ENCODE peak calls at places on chromosomes 4 and X, in ten cellular contexts. C, I, V, S, O, X, T, B, G and J are unnamed samples. For H3K4me1, the result is how much of the 10 kb centered on the place peaks cover.

GRCh38 chrX:69991685-69992084 is 58.1 kb downstream of the AWAT2 start:
- DNase-seq in O (peak), B (no peak), T (no peak), X (peak), S (no peak), V (no peak), I (no peak), G (no peak), C (no peak), J (no peak)

GRCh38 chr4:61276034-61276433 is 75.9 kb downstream of the ADGRL3 start:
- DNase-seq in X (no peak), G (no peak), I (no peak), T (no peak), B (no peak), S (no peak), O (no peak), C (no peak), V (no peak), J (no peak)

GRCh38 chrX:119763175-119763574 is 4.8 kb downstream of the SOWAHD start:
- DNase-seq in C (no peak), G (no peak), O (no peak), S (no peak), B (no peak), V (no peak), T (peak), X (no peak), I (no peak), J (no peak)

GRCh38 chrX:49853661-49854060 is 24.6 kb downstream of the PAGE4 start:
- DNase-seq in X (no peak), V (no peak), S (no peak), T (no peak), I (no peak), G (no peak), C (no peak), O (no peak), B (no peak), J (no peak)

GRCh38 chr4:169620846-169621228 is 459 bp downstream of the CLCN3 start:
- DNase-seq in O (peak), I (no peak), S (no peak), C (no peak), X (no peak), V (no peak), B (peak), T (no peak), G (no peak), J (no peak)

GRCh38 chr4:154491731-154492249 is at the start of gene DCHS2:
- DNase-seq in G (peak), C (peak), X (peak), V (no peak), T (no peak), B (no peak), O (no peak), S (no peak), I (peak), J (no peak)

GRCh38 chr4:86730310-86730709 is 118.9 kb downstream of the SLC10A6 start:
- DNase-seq in X (peak), B (no peak), O (no peak), G (no peak), S (no peak), C (no peak), T (no peak), V (no peak), I (no peak), J (no peak)

GRCh38 chr4:1294891-1295290 is 5.2 kb downstream of the MAEA start:
- DNase-seq in I (no peak), C (no peak), T (no peak), G (peak), O (no peak), X (no peak), B (no peak), S (no peak), V (no peak), J (no peak)

GRCh38 chrX:19855700-19856381 is 31.6 kb downstream of the SH3KBP1 start:
- DNase-seq in O (no peak), T (no peak), I (no peak), G (no peak), X (no peak), V (no peak), C (no peak), B (no peak), S (no peak), J (no peak)

GRCh38 chrX:107775734-107776511 is at the start of gene TSC22D3:
- DNase-seq in C (peak), I (peak), V (peak), G (peak), T (peak), X (peak), O (peak), B (peak), S (peak), J (peak)

GRCh38 chr4:113452152-113452551 is 309.4 kb downstream of the CAMK2D start:
- DNase-seq in V (no peak), X (no peak), T (no peak), I (no peak), B (no peak), O (no peak), G (no peak), S (no peak), C (no peak), J (no peak)

GRCh38 chr4:113452868-113453620 is 308.5 kb downstream of the CAMK2D start:
- DNase-seq in T (peak), G (no peak), O (no peak), V (no peak), X (no peak), C (no peak), S (no peak), I (no peak), B (peak), J (no peak)

GRCh38 chr4:113449407-113449974 is 312.0 kb downstream of the CAMK2D start:
- DNase-seq in V (no peak), T (peak), S (no peak), C (no peak), B (no peak), O (no peak), X (no peak), I (no peak), G (no peak), J (no peak)

GRCh38 chr4:113447695-113448265 is 313.8 kb downstream of the CAMK2D start:
- DNase-seq in T (peak), S (no peak), G (no peak), I (no peak), X (peak), B (no peak), C (no peak), V (no peak), O (peak), J (no peak)

DNA sequence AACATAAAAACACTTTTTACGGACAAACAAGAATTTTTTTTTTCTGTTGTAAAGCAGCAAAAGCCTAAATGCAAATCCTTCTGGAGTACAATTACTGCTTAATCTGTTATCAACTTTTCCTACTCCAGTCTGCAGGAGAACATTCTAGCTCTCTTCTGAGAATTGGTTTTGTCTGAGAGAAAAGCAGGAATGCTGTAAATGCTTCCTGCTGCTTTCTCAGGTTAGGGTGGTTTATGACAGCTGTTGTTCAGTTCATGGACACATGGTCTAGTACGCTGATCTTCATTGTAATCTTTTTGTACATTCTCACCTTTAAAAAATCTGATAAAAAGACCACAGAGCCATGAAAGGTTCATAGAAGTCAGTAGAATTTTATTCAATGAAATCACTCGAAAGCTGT is 310.9 kb downstream of the CAMK2D start:
- DNase-seq in T (no peak), S (no peak), V (no peak), I (no peak), B (no peak), O (no peak), X (no peak), G (no peak), C (no peak), J (no peak)
- H3K4me1 ChIP-seq in T (under half), S (under half), V (under half), I (under half), B (under half), O (under half), X (half or more), G (under half), C (under half), J (under half)

GRCh38 chrX:146409528-146409927 is 400.0 kb upstream of the CXorf51B start:
- DNase-seq in S (no peak), I (no peak), V (no peak), G (no peak), C (no peak), T (no peak), X (no peak), B (no peak), O (no peak), J (no peak)
- H3K4me3 ChIP-seq in S (no peak), I (no peak), V (no peak), G (no peak), C (no peak), T (no peak), X (no peak), B (no peak), O (no peak), J (no peak)

GRCh38 chr4:3039706-3040366 is 34.5 kb downstream of the HTT-AS start:
- DNase-seq in B (no peak), G (peak), O (no peak), V (no peak), X (no peak), S (no peak), I (no peak), C (no peak), T (no peak), J (no peak)

GRCh38 chr4:3043272-3044020 is 30.9 kb downstream of the HTT-AS start:
- DNase-seq in O (no peak), B (no peak), C (no peak), G (no peak), I (no peak), T (no peak), V (no peak), S (no peak), X (no peak), J (no peak)

GRCh38 chr4:3041192-3042142 is 32.9 kb downstream of the HTT-AS start:
- DNase-seq in V (peak), X (peak), C (peak), O (peak), B (peak), T (peak), I (peak), G (peak), S (peak), J (peak)

GRCh38 chr4:3040447-3041191 is 33.7 kb downstream of the HTT-AS start:
- DNase-seq in B (no peak), S (no peak), G (no peak), I (no peak), T (no peak), V (no peak), X (no peak), O (no peak), C (no peak), J (no peak)

DNA sequence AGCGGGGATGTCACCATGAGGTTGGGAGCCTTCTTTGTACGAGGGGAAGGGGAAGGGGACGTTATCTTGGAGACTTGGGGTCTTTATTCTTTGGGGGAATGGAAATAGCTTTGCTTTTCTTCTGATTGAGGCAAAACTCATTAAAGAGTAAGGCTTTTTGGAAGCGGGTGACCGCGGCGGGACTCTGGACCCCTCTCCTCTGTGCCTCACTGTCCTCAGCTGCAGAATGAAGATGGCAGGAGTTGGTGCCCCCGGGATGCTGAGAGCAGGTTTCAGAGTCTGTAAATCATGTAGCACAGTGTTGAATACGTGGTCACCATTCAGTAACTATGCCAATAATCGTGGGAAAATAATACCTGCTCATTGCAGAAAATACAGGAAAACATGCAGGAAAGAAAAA is 32.1 kb downstream of the HTT-AS start:
- DNase-seq in V (no peak), C (no peak), B (no peak), G (no peak), O (no peak), T (no peak), I (no peak), X (no peak), S (no peak), J (no peak)
- H3K4me1 ChIP-seq in V (under half), C (under half), B (half or more), G (under half), O (under half), T (under half), I (under half), X (under half), S (under half), J (under half)

DNA sequence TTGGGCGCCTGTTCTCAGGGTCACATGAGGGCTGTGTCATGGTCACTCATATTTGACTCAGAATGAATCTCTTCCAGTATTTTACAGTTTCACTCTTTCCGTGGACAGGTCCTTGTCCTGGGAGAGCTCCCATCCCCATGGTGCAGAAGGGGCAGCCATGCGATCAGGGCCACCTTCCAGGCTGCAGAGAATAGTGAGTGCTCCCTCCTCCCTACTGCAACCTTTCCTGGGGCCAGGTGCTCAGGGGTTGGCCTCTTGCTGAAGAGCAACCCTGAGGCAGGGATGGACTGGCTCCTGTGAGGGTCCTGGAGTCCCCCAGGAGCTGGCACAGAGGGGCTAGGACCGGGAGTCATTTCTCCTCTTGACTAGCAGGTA is 108.4 kb downstream of the ABLIM2 start:
- DNase-seq in B (no peak), I (no peak), G (no peak), O (no peak), X (no peak), V (no peak), S (no peak), T (no peak), C (no peak), J (no peak)
- H3K4me3 ChIP-seq in B (no peak), I (no peak), G (no peak), O (no peak), X (no peak), V (no peak), S (no peak), T (no peak), C (no peak), J (no peak)

GRCh38 chr4:78661923-78662521 is 110.5 kb downstream of the ANXA3 start:
- DNase-seq in B (peak), S (no peak), T (peak), G (no peak), X (no peak), I (no peak), O (no peak), V (no peak), C (no peak), J (no peak)

GRCh38 chr4:78659665-78660064 is 108.1 kb downstream of the ANXA3 start:
- DNase-seq in I (no peak), C (no peak), X (no peak), G (no peak), O (no peak), B (no peak), T (no peak), V (no peak), S (no peak), J (no peak)

GRCh38 chr4:78662661-78663060 is 111.1 kb downstream of the ANXA3 start:
- DNase-seq in B (no peak), S (no peak), O (no peak), I (no peak), T (no peak), C (no peak), V (no peak), X (no peak), G (no peak), J (no peak)

GRCh38 chr4:78660559-78660958 is 109.0 kb downstream of the ANXA3 start:
- DNase-seq in O (no peak), G (no peak), X (no peak), S (no peak), I (no peak), C (no peak), B (no peak), V (no peak), T (no peak), J (no peak)

GRCh38 chr4:78661086-78661690 is 109.6 kb downstream of the ANXA3 start:
- DNase-seq in O (no peak), G (no peak), X (no peak), S (no peak), T (no peak), C (no peak), B (no peak), V (no peak), I (no peak), J (no peak)
- H3K4me1 ChIP-seq in O (under half), G (under half), X (under half), S (under half), T (under half), C (under half), B (under half), V (under half), I (under half), J (under half)

GRCh38 chrX:53440101-53440500 is 5.9 kb upstream of the HSD17B10 start:
- DNase-seq in S (no peak), V (no peak), G (no peak), X (no peak), B (no peak), C (no peak), T (no peak), O (no peak), I (no peak), J (no peak)

GRCh38 chrX:53438832-53439230 is 4.7 kb upstream of the HSD17B10 start:
- DNase-seq in B (no peak), I (no peak), G (no peak), T (no peak), O (no peak), S (no peak), C (no peak), V (no peak), X (no peak), J (no peak)

GRCh38 chrX:53441531-53442321 is 7.6 kb upstream of the HSD17B10 start:
- DNase-seq in I (peak), X (peak), V (peak), T (peak), B (no peak), G (peak), C (peak), O (peak), S (peak), J (peak)

GRCh38 chrX:53442322-53442631 is 8.1 kb upstream of the HSD17B10 start:
- DNase-seq in C (no peak), V (no peak), B (no peak), I (no peak), O (peak), X (no peak), G (no peak), T (no peak), S (no peak), J (no peak)

DNA sequence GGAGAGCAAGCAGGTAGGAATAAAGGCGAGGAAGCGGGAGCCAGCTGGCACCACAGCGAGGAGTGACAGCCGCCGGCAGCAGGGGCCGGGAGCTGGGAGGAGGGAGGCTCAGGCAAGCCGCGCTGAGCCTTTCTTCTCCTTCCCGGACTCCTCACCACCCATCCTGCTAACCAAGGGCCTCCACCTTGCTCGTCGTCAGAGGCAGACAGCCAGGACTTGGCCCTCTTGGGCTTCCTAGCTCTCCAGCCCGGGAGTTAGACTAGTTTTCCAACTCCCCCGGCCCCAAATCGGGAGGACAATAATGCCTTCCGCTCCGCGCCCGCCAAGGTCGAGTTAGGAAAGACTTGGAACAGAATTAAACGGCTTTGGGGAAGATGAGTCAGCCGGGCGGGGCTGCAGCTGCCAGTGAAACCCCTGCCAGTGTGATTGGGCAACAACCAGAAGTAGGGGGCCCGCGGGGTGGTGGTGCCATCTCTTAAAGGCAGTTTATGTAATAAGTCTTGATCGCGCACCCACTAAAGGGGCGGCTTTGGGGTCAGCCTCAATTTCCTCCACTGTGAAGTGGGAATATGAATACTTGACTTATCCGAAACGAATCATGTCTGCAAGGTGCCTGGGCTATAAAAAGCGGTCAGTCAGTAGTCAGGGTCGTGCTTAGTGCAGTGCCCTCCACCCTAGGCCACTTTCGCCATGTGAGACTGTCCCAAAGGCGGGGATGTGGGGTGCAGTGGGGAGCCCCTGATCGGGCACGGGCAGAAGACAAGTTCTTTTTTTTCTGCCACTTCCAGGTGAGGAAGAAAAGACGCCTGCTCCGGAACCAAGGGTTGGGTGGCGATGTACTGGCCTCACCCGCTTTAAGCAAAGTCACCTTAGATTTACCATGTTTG is 6.7 kb upstream of the HSD17B10 start:
- DNase-seq in I (peak), S (peak), V (peak), T (peak), B (no peak), X (peak), G (peak), O (peak), C (peak), J (peak)
- H3K4me3 ChIP-seq in I (no peak), S (peak), V (peak), T (peak), B (no peak), X (peak), G (no peak), O (no peak), C (peak), J (peak)